ENCODE peak calls at places on chromosomes 13 and 19, in five cellular contexts. One of them, this sample, is unnamed. For H3K4me1, the result is how much of the 10 kb centered on the place peaks cover.

GRCh38 chr13:105177265-105177900 is 1358.1 kb downstream of the EFNB2 start:
- DNase-seq in PC-9: no peak
- DNase-seq in breast epithelium: no peak
- DNase-seq in H9: no peak
- DNase-seq in CD8-positive, alpha-beta T cell: no peak
- DNase-seq in this sample: no peak

GRCh38 chr19:19039901-19040300 is 6.5 kb downstream of the ARMC6 start:
- DNase-seq in PC-9: no peak
- DNase-seq in breast epithelium: no peak
- DNase-seq in CD8-positive, alpha-beta T cell: no peak
- DNase-seq in H9: no peak
- DNase-seq in this sample: no peak

GRCh38 chr19:2132191-2132590 is 19.2 kb downstream of the AP3D1 start:
- DNase-seq in CD8-positive, alpha-beta T cell: no peak
- DNase-seq in H9: no peak
- DNase-seq in breast epithelium: no peak
- DNase-seq in PC-9: no peak
- DNase-seq in this sample: no peak

GRCh38 chr19:5563008-5563431 is 4.7 kb downstream of the TINCR start:
- DNase-seq in breast epithelium: no peak
- DNase-seq in PC-9: no peak
- DNase-seq in CD8-positive, alpha-beta T cell: no peak
- DNase-seq in H9: peak
- DNase-seq in this sample: no peak

GRCh38 chr19:18951721-18952281 is 10.8 kb upstream of the HOMER3 start:
- DNase-seq in breast epithelium: no peak
- DNase-seq in PC-9: peak
- DNase-seq in CD8-positive, alpha-beta T cell: no peak
- DNase-seq in H9: no peak
- DNase-seq in this sample: no peak

GRCh38 chr19:54918499-54918898 is 12.6 kb downstream of the NCR1 start:
- DNase-seq in CD8-positive, alpha-beta T cell: no peak
- DNase-seq in H9: no peak
- DNase-seq in breast epithelium: no peak
- DNase-seq in PC-9: no peak
- DNase-seq in this sample: no peak

GRCh38 chr13:100887729-100888151 is 213.1 kb upstream of the TMTC4 start:
- DNase-seq in breast epithelium: no peak
- DNase-seq in PC-9: peak
- DNase-seq in CD8-positive, alpha-beta T cell: no peak
- DNase-seq in H9: no peak
- DNase-seq in this sample: peak

GRCh38 chr19:19134687-19135158 is 3.6 kb downstream of the TMEM161A start:
- DNase-seq in H9: peak
- DNase-seq in breast epithelium: no peak
- DNase-seq in CD8-positive, alpha-beta T cell: no peak
- DNase-seq in PC-9: no peak
- DNase-seq in this sample: no peak

GRCh38 chr13:30743319-30744055 is 8.1 kb downstream of the ALOX5AP start:
- DNase-seq in PC-9: peak
- DNase-seq in CD8-positive, alpha-beta T cell: no peak
- DNase-seq in H9: no peak
- DNase-seq in breast epithelium: no peak
- DNase-seq in this sample: peak

GRCh38 chr19:45866400-45867176 is 2.5 kb downstream of the FOXA3 start:
- DNase-seq in breast epithelium: no peak
- DNase-seq in H9: no peak
- DNase-seq in PC-9: no peak
- DNase-seq in CD8-positive, alpha-beta T cell: no peak
- DNase-seq in this sample: no peak

GRCh38 chr19:12261554-12261953 is 33.1 kb downstream of the ZNF44 start:
- DNase-seq in PC-9: no peak
- DNase-seq in breast epithelium: no peak
- DNase-seq in H9: no peak
- DNase-seq in CD8-positive, alpha-beta T cell: no peak
- DNase-seq in this sample: no peak

DNA sequence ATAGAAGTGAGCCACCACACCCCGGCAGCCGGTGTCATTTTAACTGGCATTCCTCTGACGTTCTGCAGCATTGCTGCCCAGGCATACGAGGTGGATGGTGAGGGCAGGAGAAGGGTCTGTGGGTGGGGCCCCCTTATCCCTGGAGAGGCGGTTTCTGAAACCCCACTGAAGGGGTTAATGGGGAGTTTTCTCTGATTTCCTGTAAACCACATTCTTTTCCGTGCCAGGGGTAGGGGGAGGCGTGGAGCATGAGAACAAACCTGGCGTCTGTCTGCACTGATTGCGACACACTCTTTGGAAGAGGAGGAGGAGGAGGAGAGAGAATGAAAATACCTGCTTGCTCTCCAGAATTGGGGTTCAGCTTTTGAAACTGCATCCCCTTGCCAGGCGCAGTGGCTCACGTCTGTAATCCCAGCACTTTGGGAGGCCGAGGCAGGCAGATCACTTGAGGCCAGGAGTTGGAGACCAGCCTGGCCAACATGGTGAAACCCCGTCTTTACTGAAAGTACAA is 2.7 kb upstream of the C3 start:
- DNase-seq in H9: no peak
- DNase-seq in breast epithelium: no peak
- DNase-seq in CD8-positive, alpha-beta T cell: no peak
- DNase-seq in PC-9: peak
- DNase-seq in this sample: peak
- H3K4me1 ChIP-seq in H9: under half
- H3K4me1 ChIP-seq in breast epithelium: under half
- H3K4me1 ChIP-seq in CD8-positive, alpha-beta T cell: under half
- H3K4me1 ChIP-seq in PC-9: under half
- H3K4me1 ChIP-seq in this sample: under half

GRCh38 chr13:78409172-78409571 is 194.2 kb downstream of the POU4F1 start:
- DNase-seq in CD8-positive, alpha-beta T cell: no peak
- DNase-seq in H9: no peak
- DNase-seq in breast epithelium: no peak
- DNase-seq in PC-9: no peak
- DNase-seq in this sample: no peak
- TF ChIP-seq CTCF in CD8-positive, alpha-beta T cell: no peak
- TF ChIP-seq CTCF in H9: peak
- TF ChIP-seq CTCF in breast epithelium: no peak
- TF ChIP-seq CTCF in PC-9: no peak
- TF ChIP-seq CTCF in this sample: no peak

DNA sequence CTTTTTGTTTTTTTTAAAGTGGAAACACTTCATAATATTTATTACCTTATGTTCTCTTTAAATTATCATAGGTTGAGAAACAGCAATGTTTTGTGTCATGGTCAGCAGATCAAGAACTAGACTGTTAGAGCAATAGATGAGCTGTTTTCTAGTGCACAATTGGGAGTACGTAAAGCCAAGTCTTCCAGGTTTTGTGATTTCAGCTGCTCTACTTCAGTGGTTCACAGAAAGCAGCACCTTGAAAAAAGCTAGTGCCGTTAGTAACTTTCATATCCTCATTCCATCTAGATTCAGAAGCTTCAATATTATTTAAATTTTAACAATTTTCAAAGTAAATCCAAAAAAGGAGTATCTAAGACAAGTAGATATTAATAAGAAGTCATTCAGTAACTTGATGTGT is 1.9 kb downstream of the GPR18 start:
- DNase-seq in breast epithelium: no peak
- DNase-seq in PC-9: no peak
- DNase-seq in H9: no peak
- DNase-seq in CD8-positive, alpha-beta T cell: no peak
- DNase-seq in this sample: no peak
- H3K4me1 ChIP-seq in breast epithelium: under half
- H3K4me1 ChIP-seq in PC-9: under half
- H3K4me1 ChIP-seq in H9: under half
- H3K4me1 ChIP-seq in CD8-positive, alpha-beta T cell: half or more
- H3K4me1 ChIP-seq in this sample: under half

GRCh38 chr13:36207672-36208071 is 6.7 kb downstream of the SOHLH2 start:
- DNase-seq in breast epithelium: no peak
- DNase-seq in H9: no peak
- DNase-seq in CD8-positive, alpha-beta T cell: no peak
- DNase-seq in PC-9: no peak
- DNase-seq in this sample: peak
- TF ChIP-seq CTCF in breast epithelium: no peak
- TF ChIP-seq CTCF in H9: peak
- TF ChIP-seq CTCF in CD8-positive, alpha-beta T cell: no peak
- TF ChIP-seq CTCF in PC-9: no peak
- TF ChIP-seq CTCF in this sample: no peak

GRCh38 chr13:23748591-23748990 is 140.6 kb downstream of the MIPEP start:
- DNase-seq in CD8-positive, alpha-beta T cell: no peak
- DNase-seq in H9: peak
- DNase-seq in PC-9: no peak
- DNase-seq in breast epithelium: no peak
- DNase-seq in this sample: no peak
- H3K4me1 ChIP-seq in CD8-positive, alpha-beta T cell: under half
- H3K4me1 ChIP-seq in H9: under half
- H3K4me1 ChIP-seq in PC-9: under half
- H3K4me1 ChIP-seq in breast epithelium: under half
- H3K4me1 ChIP-seq in this sample: under half